ENCODE peak calls at places on chromosome 19, in four cellular contexts. Y, W, E and G are unnamed samples.

GRCh38 chr19:1157931-1158884 is 15.9 kb downstream of the SBNO2 start:
- DNase-seq in Y (no peak), W (no peak), E (no peak), G (no peak)

GRCh38 chr19:1451916-1452801 is 2.2 kb downstream of the APC2 start:
- DNase-seq in Y (no peak), W (no peak), E (no peak), G (no peak)

GRCh38 chr19:2361259-2362038 is 1.4 kb downstream of the TMPRSS9 start:
- DNase-seq in Y (no peak), W (no peak), E (no peak), G (peak)

GRCh38 chr19:55877211-55877610 is 40.9 kb downstream of the NLRP4 start:
- DNase-seq in Y (no peak), W (no peak), E (no peak), G (no peak)

GRCh38 chr19:1904385-1905070 is 671 bp upstream of the ADAT3 start:
- DNase-seq in Y (peak), W (peak), E (no peak), G (peak)

GRCh38 chr19:51687791-51688664 is 5.1 kb upstream of the SPACA6 start:
- DNase-seq in Y (peak), W (peak), E (no peak), G (peak)

GRCh38 chr19:51024924-51025323 is 1.5 kb downstream of the KLK11 start:
- DNase-seq in Y (no peak), W (no peak), E (no peak), G (no peak)

GRCh38 chr19:3275583-3276340 is 51.3 kb downstream of the CELF5 start:
- DNase-seq in Y (peak), W (peak), E (peak), G (peak)

GRCh38 chr19:5585461-5586299 is 17.9 kb upstream of the TINCR start:
- DNase-seq in Y (peak), W (no peak), E (peak), G (peak)

GRCh38 chr19:14052470-14052869 is 9.4 kb downstream of the PALM3 start:
- DNase-seq in Y (no peak), W (no peak), E (no peak), G (no peak)